ENCODE peak calls at places on chromosomes 1 and 21, in four cellular contexts. T is NCI-H2171; E is left ventricle myocardium inferior; S is activated naive CD4-positive, alpha-beta T cell. C is an unnamed sample.

GRCh38 chr1:11193376-11193775 is 4.2 kb downstream of the ANGPTL7 start:
- DNase-seq in T (no peak), E (no peak), S (no peak), C (no peak)

GRCh38 chr1:98188769-98189168 is 267.9 kb upstream of the DPYD start:
- DNase-seq in T (no peak), E (no peak), S (no peak), C (no peak)

GRCh38 chr1:224623310-224623714 is 7.2 kb downstream of the CNIH3 start:
- DNase-seq in T (no peak), E (no peak), S (no peak), C (no peak)

GRCh38 chr1:55970711-55971110 is 608.7 kb downstream of the PLPP3 start:
- DNase-seq in T (no peak), E (no peak), S (no peak), C (no peak)

GRCh38 chr21:45997205-45997494 is 15.6 kb downstream of the COL6A1 start:
- DNase-seq in T (no peak), E (no peak), S (no peak), C (peak; percentile 14)

GRCh38 chr1:116147114-116147510 is 35.9 kb downstream of the MAB21L3 start:
- DNase-seq in T (no peak), E (no peak), S (no peak), C (no peak)

GRCh38 chr1:193312432-193312831 is 126.0 kb upstream of the B3GALT2 start:
- DNase-seq in T (no peak), E (no peak), S (no peak), C (no peak)

GRCh38 chr21:42460391-42461184 is 35.4 kb downstream of the RSPH1 start:
- DNase-seq in T (peak; percentile 34), E (no peak), S (peak; percentile 23), C (peak; percentile 35)

GRCh38 chr1:36871146-36871971 is 163.0 kb downstream of the GRIK3 start:
- DNase-seq in T (peak; percentile 87), E (no peak), S (no peak), C (peak; percentile 44)

GRCh38 chr1:108044318-108044717 is 79.3 kb upstream of the VAV3 start:
- DNase-seq in T (no peak), E (no peak), S (no peak), C (no peak)

GRCh38 chr1:151032164-151032563 is 4.2 kb upstream of the BNIPL start:
- DNase-seq in T (no peak), E (no peak), S (no peak), C (no peak)

GRCh38 chr1:8197493-8198282 is 120.2 kb upstream of the SLC45A1 start:
- DNase-seq in T (no peak), E (peak; percentile 51), S (no peak), C (peak; percentile 84)

GRCh38 chr1:29556657-29557056 is 320.3 kb downstream of the PTPRU start:
- DNase-seq in T (no peak), E (no peak), S (no peak), C (no peak)

GRCh38 chr1:40815420-40815819 is 31.8 kb downstream of the KCNQ4 start:
- DNase-seq in T (no peak), E (no peak), S (no peak), C (no peak)

GRCh38 chr1:15833069-15833679 is 14.3 kb upstream of the SPEN start:
- DNase-seq in T (peak; percentile 83), E (peak; percentile 42), S (no peak), C (peak; percentile 90)

GRCh38 chr1:109386054-109386717 is 11.5 kb downstream of the SORT1 start:
- DNase-seq in T (no peak), E (no peak), S (no peak), C (no peak)

GRCh38 chr1:51305371-51305823 is 25.0 kb downstream of the TTC39A start:
- DNase-seq in T (no peak), E (no peak), S (no peak), C (no peak)

GRCh38 chr1:230972855-230973271 is 5.8 kb downstream of the TTC13 start:
- DNase-seq in T (no peak), E (no peak), S (peak; percentile 25), C (no peak)

GRCh38 chr21:41630249-41630648 is 122.3 kb upstream of the TMPRSS2 start:
- DNase-seq in T (no peak), E (no peak), S (no peak), C (no peak)

GRCh38 chr1:90779573-90779972 is 62.5 kb upstream of the BARHL2 start:
- DNase-seq in T (no peak), E (no peak), S (no peak), C (no peak)

GRCh38 chr1:181105134-181106021 is 16.9 kb downstream of the IER5 start:
- DNase-seq in T (peak; percentile 91), E (peak; percentile 97), S (peak; percentile 87), C (peak; percentile 94)

GRCh38 chr21:19246018-19246417 is 842.4 kb upstream of the TMPRSS15 start:
- DNase-seq in T (no peak), E (no peak), S (no peak), C (no peak)

GRCh38 chr1:230123280-230124186 is 56.5 kb downstream of the GALNT2 start:
- DNase-seq in T (no peak), E (no peak), S (no peak), C (no peak)

GRCh38 chr1:13498553-13498952 is 15.2 kb downstream of the LRRC38 start:
- DNase-seq in T (no peak), E (no peak), S (no peak), C (no peak)

GRCh38 chr1:192724670-192725069 is 84.2 kb upstream of the RGS2 start:
- DNase-seq in T (no peak), E (no peak), S (no peak), C (no peak)

GRCh38 chr1:41700986-41701535 is 216.6 kb upstream of the EDN2 start:
- DNase-seq in T (no peak), E (no peak), S (no peak), C (no peak)

GRCh38 chr1:212561501-212561931 is 47.0 kb upstream of the ATF3 start:
- DNase-seq in T (no peak), E (no peak), S (no peak), C (no peak)

GRCh38 chr21:30233636-30234035 is 17.7 kb upstream of the CLDN8 start:
- DNase-seq in T (no peak), E (no peak), S (no peak), C (no peak)

GRCh38 chr1:181396811-181397210 is 86.5 kb upstream of the CACNA1E start:
- DNase-seq in T (no peak), E (no peak), S (no peak), C (no peak)

GRCh38 chr1:45300669-45300997 is 26.1 kb upstream of the HPDL start:
- DNase-seq in T (no peak), E (no peak), S (no peak), C (no peak)

GRCh38 chr1:214312530-214313051 is 31.6 kb downstream of the SMYD2 start:
- DNase-seq in T (no peak), E (no peak), S (no peak), C (no peak)

GRCh38 chr1:27366411-27367159 is at the start of gene MAP3K6:
- DNase-seq in T (peak; percentile 80), E (peak; percentile 94), S (no peak), C (peak; percentile 95)

GRCh38 chr1:154941332-154941995 is 4.9 kb upstream of the PMVK start:
- DNase-seq in T (no peak), E (no peak), S (no peak), C (no peak)

C was measured in breast epithelium.